ENCODE peak calls at places on chromosomes 12 and 14, in five cellular contexts. M is stromal cell of bone marrow; K is progenitor cell of endocrine pancreas; U is activated naive CD8-positive, alpha-beta T cell treated with anti-CD3 and anti-CD28 coated beads, Interleukin-2, amount 50 U/mL, for 16 hours; J is activated T-cell treated with anti-CD3 and anti-CD28 coated beads, Interleukin-2, amount 50 U/mL, for 72 hours. I is an unnamed sample.

GRCh38 chr14:60183724-60184596 is 18.8 kb upstream of the DHRS7 start:
- DNase-seq in M (peak), K (no peak), U (no peak), J (no peak), I (peak)

GRCh38 chr12:88896958-88897357 is 316.7 kb upstream of the KITLG start:
- DNase-seq in M (peak), K (no peak), U (no peak), J (no peak), I (no peak)

GRCh38 chr12:69620921-69621320 is 10.2 kb upstream of the LRRC10 start:
- DNase-seq in M (no peak), K (no peak), U (no peak), J (no peak), I (no peak)

GRCh38 chr12:69002969-69003368 is 70.0 kb upstream of the CPM start:
- DNase-seq in M (no peak), K (no peak), U (no peak), J (no peak), I (peak)

GRCh38 chr14:58469309-58469708 is 41.8 kb downstream of the KIAA0586 start:
- DNase-seq in M (no peak), K (no peak), U (no peak), J (no peak), I (no peak)

GRCh38 chr12:42590324-42590934 is 883 bp upstream of the PRICKLE1 start:
- DNase-seq in M (no peak), K (no peak), U (no peak), J (peak), I (peak)

GRCh38 chr12:76688627-76689026 is 75.3 kb upstream of the ZDHHC17 start:
- DNase-seq in M (no peak), K (no peak), U (no peak), J (peak), I (no peak)

GRCh38 chr12:2806700-2807099 is 5.8 kb upstream of the ITFG2 start:
- DNase-seq in M (no peak), K (no peak), U (no peak), J (no peak), I (no peak)

GRCh38 chr12:14700935-14701334 is 4.5 kb upstream of the GUCY2C start:
- DNase-seq in M (no peak), K (no peak), U (no peak), J (no peak), I (no peak)

GRCh38 chr14:76394569-76394968 is 18.6 kb downstream of the ESRRB start:
- DNase-seq in M (no peak), K (no peak), U (no peak), J (no peak), I (no peak)

GRCh38 chr14:69980457-69981414 is 101.5 kb downstream of the SMOC1 start:
- DNase-seq in M (no peak), K (no peak), U (no peak), J (no peak), I (no peak)

GRCh38 chr12:63410197-63410596 is 258.1 kb downstream of the DPY19L2 start:
- DNase-seq in M (no peak), K (no peak), U (no peak), J (no peak), I (no peak)

GRCh38 chr12:14396071-14396470 is 30.6 kb downstream of the ATF7IP start:
- DNase-seq in M (no peak), K (no peak), U (no peak), J (peak), I (no peak)

GRCh38 chr12:50070314-50071060 is 13.1 kb downstream of the ASIC1 start:
- DNase-seq in M (peak), K (peak), U (no peak), J (peak), I (peak)

GRCh38 chr14:44609201-44609600 is 102.1 kb upstream of the FSCB start:
- DNase-seq in M (no peak), K (no peak), U (no peak), J (no peak), I (no peak)

GRCh38 chr12:116808113-116808786 is 70.1 kb downstream of the RNFT2 start:
- DNase-seq in M (no peak), K (no peak), U (no peak), J (no peak), I (no peak)

GRCh38 chr12:130628304-130628703 is 87.8 kb downstream of the RIMBP2 start:
- DNase-seq in M (no peak), K (no peak), U (no peak), J (no peak), I (no peak)

GRCh38 chr12:12365931-12366431 is 9.1 kb downstream of the BORCS5 start:
- DNase-seq in M (no peak), K (no peak), U (no peak), J (no peak), I (no peak)

GRCh38 chr14:105878554-105878953 is 352.2 kb downstream of the TMEM121 start:
- DNase-seq in M (no peak), K (no peak), U (no peak), J (no peak), I (no peak)

GRCh38 chr14:101077511-101078074 is 174.1 kb upstream of the RTL1 start:
- DNase-seq in M (no peak), K (no peak), U (no peak), J (peak), I (no peak)

GRCh38 chr12:113271853-113272561 is 50.7 kb downstream of the TPCN1 start:
- DNase-seq in M (peak), K (no peak), U (no peak), J (peak), I (peak)

GRCh38 chr12:59708484-59708883 is 112.7 kb downstream of the SLC16A7 start:
- DNase-seq in M (no peak), K (no peak), U (no peak), J (no peak), I (no peak)

GRCh38 chr12:99436584-99436983 is 211.0 kb upstream of the GARIN6 start:
- DNase-seq in M (no peak), K (no peak), U (no peak), J (no peak), I (no peak)

GRCh38 chr12:25552681-25553080 is 402 bp downstream of the LMNTD1 start:
- DNase-seq in M (peak), K (no peak), U (no peak), J (no peak), I (no peak)

GRCh38 chr12:10771132-10771733 is 31.2 kb downstream of the TAS2R7 start:
- DNase-seq in M (no peak), K (no peak), U (no peak), J (no peak), I (no peak)

GRCh38 chr12:41521872-41522379 is 333.8 kb downstream of the PDZRN4 start:
- DNase-seq in M (peak), K (no peak), U (no peak), J (no peak), I (no peak)

GRCh38 chr12:106692896-106693295 is 81.6 kb upstream of the RIC8B start:
- DNase-seq in M (no peak), K (no peak), U (no peak), J (no peak), I (no peak)

GRCh38 chr12:110105961-110106540 is 18.1 kb upstream of the IFT81 start:
- DNase-seq in M (no peak), K (no peak), U (no peak), J (no peak), I (no peak)

GRCh38 chr12:44930972-44931600 is 55.0 kb upstream of the NELL2 start:
- DNase-seq in M (peak), K (no peak), U (no peak), J (no peak), I (no peak)

GRCh38 chr14:87049886-87050820 is 942.8 kb downstream of the GALC start:
- DNase-seq in M (peak), K (no peak), U (no peak), J (peak), I (no peak)

GRCh38 chr14:49975286-49975685 is 82.4 kb downstream of the ARF6 start:
- DNase-seq in M (peak), K (no peak), U (no peak), J (no peak), I (no peak)

GRCh38 chr12:51910691-51911090 is 3.4 kb downstream of the ACVRL1 start:
- DNase-seq in M (no peak), K (no peak), U (no peak), J (no peak), I (no peak)

GRCh38 chr14:64841121-64841611 is 38.5 kb downstream of the SPTB start:
- DNase-seq in M (peak), K (no peak), U (no peak), J (no peak), I (no peak)

GRCh38 chr12:27109339-27110023 is 27.1 kb upstream of the C12orf71 start:
- DNase-seq in M (peak), K (no peak), U (no peak), J (no peak), I (no peak)

GRCh38 chr12:45615268-45615667 is 114.2 kb upstream of the ARID2 start:
- DNase-seq in M (peak), K (no peak), U (no peak), J (no peak), I (no peak)

GRCh38 chr12:82425241-82425640 is 66.9 kb downstream of the METTL25 start:
- DNase-seq in M (peak), K (no peak), U (no peak), J (no peak), I (no peak)

GRCh38 chr12:108633534-108634224 is at the start of gene SELPLG:
- DNase-seq in M (no peak), K (no peak), U (peak), J (peak), I (peak)

GRCh38 chr14:91113829-91114078 is at the start of gene DGLUCY:
- DNase-seq in M (peak), K (no peak), U (peak), J (peak), I (peak)